ENCODE peak calls at places on chromosomes 7 and 10, in four cellular contexts. T is K562, Y is GM12878, P is HepG2. X is an unnamed sample.

GRCh38 chr10:69335063-69335587 is 56.8 kb downstream of the HK1 start:
- DNase-seq in P (no peak), T (peak; percentile 76), Y (no peak), X (no peak)

GRCh38 chr7:17998692-17999091 is 29.0 kb downstream of the PRPS1L1 start:
- DNase-seq in P (no peak), Y (no peak), T (no peak), X (no peak)

GRCh38 chr7:29469984-29470557 is 93.6 kb upstream of the PRR15 start:
- DNase-seq in T (no peak), P (no peak), Y (no peak), X (no peak)

GRCh38 chr7:12403287-12404181 is at the start of gene VWDE:
- DNase-seq in Y (no peak), T (peak; percentile 81), P (no peak), X (peak; percentile 67)

GRCh38 chr10:103711351-103711994 is 143.9 kb downstream of the SH3PXD2A start:
- DNase-seq in P (no peak), Y (no peak), T (no peak), X (no peak)

GRCh38 chr7:151229249-151229648 is 2.2 kb upstream of the ABCF2 start:
- DNase-seq in Y (no peak), P (no peak), T (no peak), X (no peak)

GRCh38 chr10:42576338-42576737 is 62.0 kb downstream of the ZNF33B start:
- DNase-seq in T (no peak), P (no peak), Y (no peak), X (no peak)

GRCh38 chr7:55107946-55108345 is 89.1 kb downstream of the EGFR start:
- DNase-seq in Y (no peak), T (no peak), P (peak; percentile 8), X (no peak)

GRCh38 chr10:97690138-97690537 is 3.1 kb upstream of the AVPI1 start:
- DNase-seq in T (no peak), Y (no peak), P (no peak), X (no peak)
- TF ChIP-seq FOXM1 in T (no peak), Y (no peak), P (no peak), X (no peak)

DNA sequence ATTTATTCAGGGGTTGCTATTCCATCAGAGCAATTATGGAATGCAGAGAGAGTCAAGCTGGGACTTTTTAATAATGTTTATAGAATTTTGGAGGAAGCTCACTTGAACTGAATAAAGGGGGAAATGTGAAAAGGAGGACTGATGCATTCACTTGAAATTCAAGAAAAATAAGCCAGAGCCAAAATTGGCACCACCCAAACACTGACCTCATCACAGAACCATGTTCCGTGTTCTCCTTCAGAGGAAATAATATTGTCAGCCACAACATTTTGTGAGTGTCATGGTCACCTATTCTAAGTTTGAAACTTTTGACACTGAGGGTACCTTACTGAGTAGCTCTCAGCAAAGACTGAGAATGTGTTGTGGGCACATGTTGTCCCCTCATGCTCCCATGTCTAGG is 207.0 kb downstream of the ANK3 start:
- DNase-seq in Y (no peak), T (no peak), P (no peak), X (no peak)
- TF ChIP-seq BHLHE40 in Y (no peak), T (no peak), P (no peak), X (no peak)

DNA sequence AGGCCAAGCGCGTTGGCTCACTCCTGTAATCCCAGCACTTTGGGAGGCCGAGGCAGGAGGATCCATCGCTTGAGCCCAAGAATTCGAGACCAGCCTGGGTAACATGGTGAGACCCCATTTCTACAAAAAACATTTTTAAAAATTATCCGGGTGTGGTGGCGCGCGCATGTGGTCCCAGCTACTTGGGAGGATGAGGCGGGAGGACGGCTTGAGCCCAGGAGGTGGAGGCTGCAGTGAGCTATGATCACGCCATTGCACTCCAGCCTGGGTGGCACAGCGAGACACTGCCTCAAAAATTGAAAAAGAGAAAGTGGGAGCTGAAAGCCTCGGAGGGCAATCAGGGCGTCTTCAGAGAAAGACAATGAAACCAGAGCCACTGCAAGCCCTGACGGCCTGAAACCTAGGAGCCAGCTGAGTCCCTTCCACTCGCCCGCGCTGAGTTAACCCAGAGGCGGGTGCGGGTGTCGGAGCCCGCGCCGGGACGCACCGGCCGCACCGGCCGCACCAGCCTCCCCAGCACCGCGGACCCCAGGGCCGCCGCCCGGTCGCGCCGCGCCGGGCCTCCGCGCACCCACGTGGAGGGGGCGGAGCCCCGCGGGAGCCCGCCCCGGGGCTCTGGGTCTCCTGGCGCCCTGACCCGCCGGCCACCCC is 22.4 kb downstream of the ZFAND2A start:
- DNase-seq in T (no peak), P (no peak), Y (no peak), X (no peak)
- TF ChIP-seq FOXM1 in T (no peak), P (no peak), Y (no peak), X (no peak)

GRCh38 chr10:34298371-34298818 is 516.7 kb downstream of the PARD3 start:
- DNase-seq in T (no peak), P (no peak), Y (no peak), X (no peak)

GRCh38 chr10:34303022-34303421 is 512.1 kb downstream of the PARD3 start:
- DNase-seq in T (no peak), Y (no peak), P (no peak), X (no peak)

GRCh38 chr10:34297551-34298370 is 517.3 kb downstream of the PARD3 start:
- DNase-seq in P (peak; percentile 85), Y (no peak), T (no peak), X (no peak)

GRCh38 chr10:34295142-34295548 is 520.0 kb downstream of the PARD3 start:
- DNase-seq in T (no peak), Y (no peak), P (no peak), X (no peak)

GRCh38 chr10:34299105-34299611 is 515.9 kb downstream of the PARD3 start:
- DNase-seq in T (no peak), P (no peak), Y (no peak), X (no peak)
- TF ChIP-seq BHLHE40 in T (no peak), P (no peak), Y (no peak), X (no peak)

DNA sequence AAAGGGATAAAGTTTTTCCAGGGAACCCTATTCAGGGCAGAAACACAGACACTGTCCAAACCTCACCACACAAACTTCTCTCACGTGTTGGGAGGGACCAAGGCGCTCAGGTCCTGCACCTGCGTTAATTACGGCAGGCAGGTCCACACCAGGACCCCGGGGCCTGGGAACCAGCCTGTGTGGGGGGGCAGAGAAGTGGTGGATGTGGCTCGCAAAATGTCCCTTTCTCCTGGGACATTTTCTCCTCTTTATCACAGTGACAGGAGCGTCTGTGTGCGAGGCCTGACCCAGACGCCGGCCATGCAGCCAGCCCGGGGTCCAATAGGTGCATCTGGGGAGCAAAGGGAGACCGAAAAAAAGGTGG is 73.4 kb upstream of the ZNF722 start:
- DNase-seq in T (no peak), P (no peak), Y (no peak), X (no peak)
- TF ChIP-seq FOXM1 in T (no peak), P (no peak), Y (no peak), X (no peak)

GRCh38 chr10:28240400-28240799 is 62.5 kb downstream of the MPP7 start:
- DNase-seq in T (no peak), P (no peak), Y (no peak), X (no peak)

GRCh38 chr10:28241766-28242399 is 61.0 kb downstream of the MPP7 start:
- DNase-seq in T (peak; percentile 41), P (peak; percentile 53), Y (peak; percentile 2), X (peak; percentile 47)

GRCh38 chr10:28236641-28237040 is 66.2 kb downstream of the MPP7 start:
- DNase-seq in Y (no peak), P (no peak), T (no peak), X (peak; percentile 56)
- TF ChIP-seq BHLHE40 in Y (no peak), P (no peak), T (no peak), X (no peak)

GRCh38 chr7:98852826-98853225 is 17.0 kb downstream of the TMEM130 start:
- DNase-seq in Y (no peak), T (no peak), P (no peak), X (no peak)

GRCh38 chr7:98860069-98860468 is 9.7 kb downstream of the TMEM130 start:
- DNase-seq in Y (no peak), T (no peak), P (no peak), X (no peak)

GRCh38 chr7:98855610-98856009 is 14.2 kb downstream of the TMEM130 start:
- DNase-seq in P (no peak), T (no peak), Y (no peak), X (no peak)

GRCh38 chr7:98856021-98856422 is 13.8 kb downstream of the TMEM130 start:
- DNase-seq in Y (no peak), P (no peak), T (no peak), X (no peak)
- TF ChIP-seq FOXM1 in Y (no peak), P (no peak), T (no peak), X (no peak)

DNA sequence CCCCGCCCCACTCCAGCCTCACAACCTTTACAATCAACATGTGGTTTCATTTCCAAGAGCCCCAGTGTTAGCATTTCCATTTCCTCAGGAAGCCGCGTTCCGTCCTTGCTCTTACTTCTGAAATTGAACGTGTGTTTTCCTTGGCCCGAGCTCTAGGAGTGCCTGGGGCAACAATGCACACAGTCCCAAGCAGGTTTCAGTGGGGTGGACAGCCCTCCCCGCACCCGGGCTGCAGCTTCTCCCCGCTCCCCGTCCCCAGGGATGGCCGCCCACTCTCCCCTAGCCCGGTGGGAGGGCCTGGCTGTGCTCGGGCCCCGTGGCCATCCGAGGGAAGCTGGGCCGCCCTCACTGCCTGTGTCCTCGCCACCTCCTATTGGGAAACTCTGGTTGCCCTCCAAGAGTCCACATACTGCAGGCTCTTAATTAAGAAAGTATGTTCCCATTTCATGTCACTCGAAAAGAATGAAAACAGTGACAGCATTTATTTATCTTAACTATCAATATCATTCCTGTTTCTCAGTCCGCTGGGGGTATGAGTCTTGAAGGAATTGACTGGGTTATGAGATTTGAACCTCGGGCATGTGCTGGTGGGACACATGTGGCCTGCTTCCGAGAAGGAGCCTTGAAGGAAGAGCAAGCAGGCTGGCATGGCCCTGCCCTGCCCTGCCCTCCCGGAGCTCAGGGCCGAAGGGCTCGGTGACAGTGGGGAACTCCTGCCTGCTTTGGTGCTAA is 163.8 kb downstream of the GRK5 start:
- DNase-seq in P (no peak), T (no peak), Y (no peak), X (no peak)
- TF ChIP-seq BHLHE40 in P (no peak), T (no peak), Y (no peak), X (no peak)

GRCh38 chr10:126628746-126629145 is 41.7 kb downstream of the C10orf90 start:
- DNase-seq in T (no peak), Y (no peak), P (no peak), X (no peak)
- TF ChIP-seq FOXM1 in T (no peak), Y (no peak), P (no peak), X (no peak)